ENCODE peak calls at places on chromosomes 5 and 9, in seven cellular contexts. N is fibroblast of mammary gland, T is KBM-7, S is uterus, M is NCI-H1105, L is hypothalamus, Q is NCI-H510A. F is an unnamed sample.

GRCh38 chr5:15821506-15821905 is 321.5 kb downstream of the FBXL7 start:
- DNase-seq in N (peak; percentile 26), T (no peak), S (no peak), M (no peak), L (no peak), Q (no peak), F (peak; percentile 57)

GRCh38 chr5:149206524-149207141 is 65.0 kb upstream of the AFAP1L1 start:
- DNase-seq in N (no peak), T (no peak), S (no peak), M (no peak), L (no peak), Q (no peak), F (no peak)

GRCh38 chr9:83355024-83355444 is 183.2 kb downstream of the FRMD3 start:
- DNase-seq in N (peak; percentile 88), T (no peak), S (no peak), M (no peak), L (no peak), Q (no peak), F (peak; percentile 17)

GRCh38 chr9:112764344-112764743 is 13.8 kb downstream of the SNX30 start:
- DNase-seq in N (peak; percentile 90), T (peak; percentile 20), S (no peak), M (no peak), L (no peak), Q (no peak), F (peak; percentile 94)

GRCh38 chr5:146544232-146544631 is 28.2 kb upstream of the GPR151 start:
- DNase-seq in N (no peak), T (no peak), S (no peak), M (no peak), L (no peak), Q (no peak), F (no peak)

GRCh38 chr5:78547731-78548189 is 100.8 kb downstream of the LHFPL2 start:
- DNase-seq in N (peak; percentile 100), T (no peak), S (peak; percentile 95), M (no peak), L (no peak), Q (no peak), F (peak; percentile 97)

GRCh38 chr5:136079195-136079985 is 50.6 kb downstream of the TGFBI start:
- DNase-seq in N (no peak), T (no peak), S (no peak), M (no peak), L (no peak), Q (no peak), F (no peak)

GRCh38 chr9:129208191-129209091 is 30.4 kb upstream of the IER5L start:
- DNase-seq in N (no peak), T (peak; percentile 25), S (no peak), M (no peak), L (no peak), Q (peak; percentile 73), F (no peak)

GRCh38 chr9:129863059-129863690 is 27.9 kb downstream of the USP20 start:
- DNase-seq in N (peak; percentile 48), T (peak; percentile 98), S (no peak), M (no peak), L (no peak), Q (no peak), F (no peak)

GRCh38 chr9:104071589-104071988 is 22.5 kb upstream of the SMC2 start:
- DNase-seq in N (no peak), T (no peak), S (no peak), M (no peak), L (no peak), Q (no peak), F (no peak)

GRCh38 chr5:151383011-151383410 is 35.7 kb upstream of the SLC36A2 start:
- DNase-seq in N (no peak), T (no peak), S (no peak), M (no peak), L (no peak), Q (peak; percentile 3), F (no peak)

GRCh38 chr9:127937046-127937382 is 640 bp downstream of the DPM2 start:
- DNase-seq in N (no peak), T (no peak), S (no peak), M (no peak), L (no peak), Q (no peak), F (no peak)

GRCh38 chr5:154580422-154580821 is 102.4 kb upstream of the HAND1 start:
- DNase-seq in N (no peak), T (no peak), S (no peak), M (no peak), L (no peak), Q (no peak), F (no peak)

GRCh38 chr5:14438195-14438606 is 143.4 kb upstream of the OTULINL start:
- DNase-seq in N (no peak), T (no peak), S (no peak), M (no peak), L (no peak), Q (no peak), F (no peak)